ENCODE peak calls at places on chromosomes 6 and 20, in seven cellular contexts. O, Q, I, X, W, Z and C are unnamed samples.
A peak's percentile ranks its signal among the peaks of the same experiment; 100 is the strongest.

GRCh38 chr6:137046871-137047412 is 2.2 kb upstream of the IL20RA start:
- DNase-seq in Q (no peak), W (no peak), X (no peak), Z (no peak), I (no peak), O (no peak), C (no peak)

GRCh38 chr6:168268755-168269154 is 50.8 kb downstream of the DACT2 start:
- DNase-seq in X (no peak), Q (no peak), O (no peak), Z (no peak), W (no peak), I (no peak), C (no peak)

GRCh38 chr20:39830903-39831302 is 858.1 kb downstream of the MAFB start:
- DNase-seq in O (no peak), Q (no peak), X (no peak), W (no peak), Z (no peak), I (no peak), C (no peak)

GRCh38 chr6:79249136-79249535 is 14.7 kb upstream of the HMGN3 start:
- DNase-seq in W (no peak), X (no peak), O (no peak), Q (no peak), I (no peak), Z (no peak), C (no peak)

GRCh38 chr20:35008411-35009342 is 53.0 kb downstream of the MYH7B start:
- DNase-seq in W (no peak), Z (no peak), Q (peak; percentile 11), O (peak; percentile 42), X (no peak), I (peak; percentile 65), C (no peak)

GRCh38 chr6:8014947-8015346 is 49.2 kb downstream of the BLOC1S5 start:
- DNase-seq in X (no peak), Q (no peak), W (no peak), O (no peak), Z (no peak), I (no peak), C (no peak)

GRCh38 chr6:44660561-44661220 is 273.2 kb downstream of the CDC5L start:
- DNase-seq in W (peak; percentile 79), I (no peak), Z (no peak), Q (peak; percentile 85), X (no peak), O (no peak), C (no peak)

GRCh38 chr20:62219101-62219991 is 732 bp downstream of the HRH3 start:
- DNase-seq in W (no peak), Z (no peak), I (no peak), X (no peak), Q (no peak), O (no peak), C (no peak)

GRCh38 chr6:4812068-4812467 is 35.9 kb downstream of the CDYL start:
- DNase-seq in X (no peak), Q (no peak), W (no peak), Z (no peak), O (no peak), I (no peak), C (no peak)

GRCh38 chr6:107793193-107793592 is 30.9 kb downstream of the SCML4 start:
- DNase-seq in Q (no peak), W (no peak), O (no peak), Z (no peak), I (no peak), X (no peak), C (no peak)

GRCh38 chr20:49381558-49382493 is 100.6 kb downstream of the KCNB1 start:
- DNase-seq in X (no peak), Q (no peak), Z (peak; percentile 83), I (peak; percentile 81), W (peak; percentile 84), O (peak; percentile 18), C (no peak)

GRCh38 chr6:1481326-1481725 is 92.0 kb downstream of the FOXF2 start:
- DNase-seq in X (no peak), I (no peak), O (peak; percentile 96), W (peak; percentile 32), Q (peak; percentile 82), Z (no peak), C (peak; percentile 47)

GRCh38 chr6:124961468-124961783 is 811 bp upstream of the RNF217 start:
- DNase-seq in O (no peak), I (no peak), Q (no peak), X (no peak), W (no peak), Z (no peak), C (no peak)

GRCh38 chr6:146111864-146112263 is 83.0 kb downstream of the GRM1 start:
- DNase-seq in O (no peak), W (no peak), I (no peak), X (peak; percentile 5), Z (no peak), Q (no peak), C (no peak)

GRCh38 chr20:37194616-37195015 is 15.3 kb upstream of the MROH8 start:
- DNase-seq in Z (no peak), I (no peak), W (no peak), X (no peak), O (no peak), Q (no peak), C (no peak)

GRCh38 chr6:84428300-84428907 is 201.0 kb upstream of the CEP162 start:
- DNase-seq in I (peak; percentile 38), W (peak; percentile 31), Z (peak; percentile 49), O (peak; percentile 49), Q (no peak), X (peak; percentile 53), C (no peak)

GRCh38 chr6:39449022-39449421 is 126.5 kb upstream of the KCNK16 start:
- DNase-seq in I (no peak), W (no peak), Q (no peak), O (no peak), Z (no peak), X (no peak), C (no peak)

GRCh38 chr6:44051516-44051915 is 75.7 kb downstream of the MRPL14 start:
- DNase-seq in Z (no peak), X (no peak), Q (no peak), W (peak; percentile 76), O (peak; percentile 70), I (no peak), C (no peak)

GRCh38 chr6:122833229-122833556 is 44.1 kb downstream of the SMPDL3A start:
- DNase-seq in Q (no peak), Z (no peak), I (no peak), W (no peak), O (peak; percentile 25), X (no peak), C (no peak)

GRCh38 chr6:134750669-134751068 is 199.2 kb downstream of the ALDH8A1 start:
- DNase-seq in Q (peak; percentile 62), X (no peak), I (no peak), W (peak; percentile 53), Z (no peak), O (peak; percentile 54), C (no peak)

GRCh38 chr20:57071283-57071701 is 195.1 kb downstream of the BMP7 start:
- DNase-seq in Z (no peak), X (peak; percentile 90), I (no peak), O (no peak), W (no peak), Q (no peak), C (no peak)

DNA sequence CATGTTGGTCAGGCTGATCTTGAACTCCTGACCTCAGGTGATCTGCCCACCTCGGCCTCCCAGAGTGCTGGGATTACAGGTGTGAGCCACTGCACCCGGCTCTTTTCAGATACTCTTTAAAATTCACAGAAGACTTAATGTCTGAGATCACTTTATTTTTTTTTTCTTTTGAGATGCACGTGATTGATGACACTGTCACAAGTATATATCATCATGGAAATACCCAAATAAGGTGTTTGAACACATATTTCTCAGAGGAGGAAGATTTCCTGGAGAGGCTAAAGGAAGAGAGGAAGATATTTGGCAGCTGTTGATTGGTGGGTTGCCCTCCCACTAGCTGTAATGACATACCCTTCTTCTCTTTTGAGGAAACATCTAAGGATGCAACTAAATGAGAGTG is 225.9 kb upstream of the CITED2 start:
- DNase-seq in Z (no peak), W (no peak), X (no peak), O (no peak), I (no peak), Q (no peak), C (no peak)
- H3K4me3 ChIP-seq in Z (no peak overlapping the region), W (no peak overlapping the region), X (no peak overlapping the region), O (no peak overlapping the region), I (no peak overlapping the region), Q (no peak overlapping the region), C (no peak overlapping the region)

DNA sequence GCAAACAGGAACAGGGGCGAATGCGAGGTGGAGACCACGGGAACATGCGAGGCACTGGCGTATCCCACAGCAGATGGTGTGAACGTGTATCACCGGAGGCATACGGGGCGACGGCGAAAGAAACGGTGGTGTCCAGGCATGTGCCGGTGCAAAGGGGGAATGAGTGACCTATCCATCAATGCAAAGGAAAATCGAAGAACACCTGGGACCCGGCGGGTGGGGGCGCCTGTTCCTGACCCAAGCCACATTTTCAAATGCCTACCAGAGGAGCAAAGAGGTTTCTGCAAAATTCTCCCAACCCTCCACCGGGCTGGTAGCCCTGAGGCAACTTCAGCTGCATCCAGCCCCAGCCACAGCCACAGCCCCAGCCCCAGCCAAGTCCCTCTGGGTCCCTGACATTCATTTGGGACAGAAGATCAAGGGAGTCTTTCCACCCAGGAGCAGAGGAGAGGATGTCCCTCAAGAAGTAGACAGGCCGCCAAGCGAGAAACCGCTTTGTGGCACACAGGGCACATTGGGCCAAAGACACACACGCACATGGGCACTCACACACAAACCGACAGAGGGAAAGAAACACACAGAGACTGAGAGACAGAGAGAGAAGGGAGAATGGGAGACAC is 164.0 kb upstream of the ZNF337 start:
- DNase-seq in Z (no peak), X (no peak), I (no peak), Q (no peak), W (no peak), O (no peak), C (no peak)
- H3K4me3 ChIP-seq in Z (peak overlapping the region; percentile 60), X (no peak overlapping the region), I (no peak overlapping the region), Q (no peak overlapping the region), W (no peak overlapping the region), O (no peak overlapping the region), C (no peak overlapping the region)

GRCh38 chr20:44690781-44691423 is 24.3 kb upstream of the CCN5 start:
- DNase-seq in I (no peak), O (no peak), X (no peak), Z (no peak), Q (no peak), W (no peak), C (no peak)
- H3K4me3 ChIP-seq in I (no peak overlapping the region), O (no peak overlapping the region), X (no peak overlapping the region), Z (no peak overlapping the region), Q (no peak overlapping the region), W (no peak overlapping the region), C (no peak overlapping the region)

GRCh38 chr20:1386323-1386722 is 6.5 kb downstream of the FKBP1A start:
- DNase-seq in W (no peak), Z (no peak), I (no peak), Q (no peak), O (no peak), X (no peak), C (no peak)

GRCh38 chr20:1389703-1390385 is 3.0 kb downstream of the FKBP1A start:
- DNase-seq in Z (no peak), X (peak; percentile 37), W (no peak), Q (no peak), I (no peak), O (no peak), C (no peak)

GRCh38 chr20:1388253-1388652 is 4.6 kb downstream of the FKBP1A start:
- DNase-seq in X (no peak), W (no peak), O (no peak), Z (no peak), Q (no peak), I (no peak), C (no peak)

GRCh38 chr20:1390552-1391403 is 2.1 kb downstream of the FKBP1A start:
- DNase-seq in W (no peak), X (no peak), Z (no peak), I (no peak), O (no peak), Q (no peak), C (no peak)

GRCh38 chr20:1388706-1389483 is 4.0 kb downstream of the FKBP1A start:
- DNase-seq in Z (no peak), I (no peak), W (no peak), X (no peak), O (no peak), Q (no peak), C (no peak)
- H3K4me3 ChIP-seq in Z (peak overlapping the region; percentile 96), I (no peak overlapping the region), W (no peak overlapping the region), X (no peak overlapping the region), O (no peak overlapping the region), Q (no peak overlapping the region), C (no peak overlapping the region)